ENCODE peak calls at places on chromosomes 3 and 15, in ten cellular contexts. M is fibroblast of gingiva; Y is Right ventricle myocardium superior; B is NCI-H2171 treated with DMSO at 0.1 percent for 48 hours; V is Panc1; S is mucosa of gallbladder; C is lower leg skin; R is stimulated activated naive CD4-positive, alpha-beta T cell treated with Interleukin-2 at 50 U/mL for 16 hours; Z is stimulated activated CD8-positive, alpha-beta memory T cell treated with anti-CD3 and anti-CD28 coated beads, Interleukin-15, amount 100 ng/mL, for 24 hours; G is GM10248. U is an unnamed sample.

GRCh38 chr3:108552267-108553159 is 36.7 kb downstream of the CIP2A start:
- DNase-seq in M (peak), Y (no peak), B (peak), V (peak), S (no peak), C (no peak), R (no peak), Z (no peak), G (peak), U (no peak)

GRCh38 chr15:40960926-40961325 is 7.7 kb downstream of the CHAC1 start:
- DNase-seq in M (no peak), Y (no peak), B (no peak), V (no peak), S (peak), C (no peak), R (no peak), Z (no peak), G (no peak), U (no peak)

GRCh38 chr15:45157056-45157455 is 27.3 kb downstream of the DUOX1 start:
- DNase-seq in M (peak), Y (no peak), B (no peak), V (no peak), S (no peak), C (no peak), R (no peak), Z (no peak), G (no peak), U (no peak)

GRCh38 chr15:57395292-57395691 is 19.0 kb downstream of the CGNL1 start:
- DNase-seq in M (peak), Y (no peak), B (no peak), V (no peak), S (no peak), C (no peak), R (no peak), Z (no peak), G (no peak), U (no peak)

GRCh38 chr15:67063689-67064606 is 1.5 kb upstream of the SMAD3 start:
- DNase-seq in M (no peak), Y (no peak), B (no peak), V (no peak), S (peak), C (no peak), R (peak), Z (no peak), G (no peak), U (no peak)

GRCh38 chr3:64945171-64945684 is 257.4 kb upstream of the ADAMTS9 start:
- DNase-seq in M (no peak), Y (peak), B (no peak), V (no peak), S (no peak), C (no peak), R (no peak), Z (no peak), G (no peak), U (no peak)

GRCh38 chr3:24229468-24230263 is 265.0 kb downstream of the THRB start:
- DNase-seq in M (no peak), Y (no peak), B (no peak), V (no peak), S (no peak), C (no peak), R (no peak), Z (no peak), G (no peak), U (no peak)

GRCh38 chr3:183298708-183299153 is 45.7 kb downstream of the B3GNT5 start:
- DNase-seq in M (peak), Y (peak), B (peak), V (no peak), S (peak), C (peak), R (no peak), Z (no peak), G (no peak), U (no peak)

GRCh38 chr3:33114622-33115023 is 809 bp downstream of the CRTAP start:
- DNase-seq in M (no peak), Y (no peak), B (no peak), V (no peak), S (no peak), C (no peak), R (no peak), Z (no peak), G (no peak), U (no peak)

GRCh38 chr15:50112488-50113186 is 6.4 kb downstream of the ATP8B4 start:
- DNase-seq in M (no peak), Y (no peak), B (no peak), V (no peak), S (no peak), C (no peak), R (no peak), Z (no peak), G (no peak), U (no peak)

GRCh38 chr3:134353171-134353825 is 20.9 kb downstream of the AMOTL2 start:
- DNase-seq in M (peak), Y (no peak), B (no peak), V (no peak), S (no peak), C (no peak), R (no peak), Z (no peak), G (no peak), U (no peak)

GRCh38 chr3:189748046-189748445 is 116.9 kb downstream of the TP63 start:
- DNase-seq in M (no peak), Y (no peak), B (no peak), V (no peak), S (no peak), C (no peak), R (no peak), Z (no peak), G (no peak), U (no peak)

GRCh38 chr15:35092311-35092710 is 7.2 kb upstream of the NANOGP8 start:
- DNase-seq in M (no peak), Y (no peak), B (no peak), V (no peak), S (no peak), C (no peak), R (no peak), Z (no peak), G (no peak), U (no peak)

GRCh38 chr3:127688416-127689265 is 15.9 kb downstream of the ABTB1 start:
- DNase-seq in M (no peak), Y (peak), B (peak), V (no peak), S (no peak), C (no peak), R (no peak), Z (no peak), G (no peak), U (no peak)

GRCh38 chr15:85276508-85276907 is 103.9 kb upstream of the AKAP13 start:
- DNase-seq in M (no peak), Y (no peak), B (no peak), V (no peak), S (no peak), C (no peak), R (no peak), Z (no peak), G (no peak), U (no peak)

GRCh38 chr3:160739079-160739478 is 17.0 kb upstream of the PPM1L start:
- DNase-seq in M (peak), Y (peak), B (peak), V (no peak), S (no peak), C (peak), R (no peak), Z (no peak), G (no peak), U (no peak)